ENCODE peak calls at places on chromosomes 12 and 14, in six cellular contexts. One of them, this sample, is unnamed.
A peak's percentile ranks its signal among the peaks of the same experiment; 100 is the strongest.

GRCh38 chr12:57904848-57905811 is 36.2 kb upstream of the ATP23 start:
- DNase-seq in cortex of kidney: no peak
- DNase-seq in non-pigmented ciliary epithelial cell: no peak
- DNase-seq in H54: peak; percentile 58
- DNase-seq in HuH-7.5: peak; percentile 59
- DNase-seq in PC-3: peak; percentile 95
- DNase-seq in this sample: peak; percentile 79

GRCh38 chr12:97368462-97369150 is 94.0 kb upstream of the RMST start:
- DNase-seq in non-pigmented ciliary epithelial cell: no peak
- DNase-seq in cortex of kidney: no peak
- DNase-seq in PC-3: no peak
- DNase-seq in H54: no peak
- DNase-seq in HuH-7.5: no peak
- DNase-seq in this sample: no peak

GRCh38 chr12:40016960-40017359 is 88.9 kb downstream of the SLC2A13 start:
- DNase-seq in HuH-7.5: no peak
- DNase-seq in non-pigmented ciliary epithelial cell: no peak
- DNase-seq in PC-3: peak; percentile 62
- DNase-seq in cortex of kidney: no peak
- DNase-seq in H54: no peak
- DNase-seq in this sample: no peak

GRCh38 chr12:24821691-24822090 is 127.2 kb downstream of the BCAT1 start:
- DNase-seq in PC-3: no peak
- DNase-seq in HuH-7.5: no peak
- DNase-seq in non-pigmented ciliary epithelial cell: no peak
- DNase-seq in cortex of kidney: no peak
- DNase-seq in H54: peak; percentile 12
- DNase-seq in this sample: no peak

GRCh38 chr14:37369446-37369845 is 171.7 kb downstream of the MIPOL1 start:
- DNase-seq in non-pigmented ciliary epithelial cell: no peak
- DNase-seq in HuH-7.5: no peak
- DNase-seq in cortex of kidney: no peak
- DNase-seq in PC-3: no peak
- DNase-seq in H54: no peak
- DNase-seq in this sample: no peak

GRCh38 chr14:23099212-23099861 is 4.0 kb downstream of the C14orf119 start:
- DNase-seq in HuH-7.5: no peak
- DNase-seq in cortex of kidney: no peak
- DNase-seq in H54: no peak
- DNase-seq in non-pigmented ciliary epithelial cell: no peak
- DNase-seq in PC-3: no peak
- DNase-seq in this sample: no peak

GRCh38 chr12:108517288-108518100 is 2.4 kb downstream of the FICD start:
- DNase-seq in PC-3: no peak
- DNase-seq in HuH-7.5: no peak
- DNase-seq in H54: no peak
- DNase-seq in non-pigmented ciliary epithelial cell: no peak
- DNase-seq in cortex of kidney: no peak
- DNase-seq in this sample: no peak

GRCh38 chr14:72478397-72479025 is 415.4 kb downstream of the DPF3 start:
- DNase-seq in H54: no peak
- DNase-seq in PC-3: no peak
- DNase-seq in cortex of kidney: no peak
- DNase-seq in non-pigmented ciliary epithelial cell: no peak
- DNase-seq in HuH-7.5: no peak
- DNase-seq in this sample: no peak

GRCh38 chr12:121209629-121210572 is at the start of gene P2RX4:
- DNase-seq in PC-3: peak; percentile 78
- DNase-seq in cortex of kidney: no peak
- DNase-seq in HuH-7.5: peak; percentile 78
- DNase-seq in non-pigmented ciliary epithelial cell: no peak
- DNase-seq in H54: peak; percentile 80
- DNase-seq in this sample: peak; percentile 71

GRCh38 chr12:109991586-109991985 is 4.6 kb downstream of the GIT2 start:
- DNase-seq in PC-3: no peak
- DNase-seq in cortex of kidney: no peak
- DNase-seq in HuH-7.5: no peak
- DNase-seq in non-pigmented ciliary epithelial cell: no peak
- DNase-seq in H54: no peak
- DNase-seq in this sample: no peak

GRCh38 chr12:1798734-1799067 is 21.7 kb upstream of the LRTM2 start:
- DNase-seq in H54: no peak
- DNase-seq in PC-3: no peak
- DNase-seq in cortex of kidney: no peak
- DNase-seq in non-pigmented ciliary epithelial cell: no peak
- DNase-seq in HuH-7.5: no peak
- DNase-seq in this sample: no peak

GRCh38 chr14:51846631-51847488 is 13.6 kb upstream of the GNG2 start:
- DNase-seq in non-pigmented ciliary epithelial cell: no peak
- DNase-seq in PC-3: no peak
- DNase-seq in H54: no peak
- DNase-seq in HuH-7.5: no peak
- DNase-seq in cortex of kidney: no peak
- DNase-seq in this sample: peak; percentile 18

GRCh38 chr14:77276959-77277358 is 6.0 kb upstream of the NGB start:
- DNase-seq in PC-3: no peak
- DNase-seq in HuH-7.5: no peak
- DNase-seq in cortex of kidney: no peak
- DNase-seq in H54: no peak
- DNase-seq in non-pigmented ciliary epithelial cell: no peak
- DNase-seq in this sample: no peak

GRCh38 chr12:118302053-118302452 is 70.7 kb downstream of the TAOK3 start:
- DNase-seq in HuH-7.5: no peak
- DNase-seq in non-pigmented ciliary epithelial cell: no peak
- DNase-seq in PC-3: peak; percentile 99
- DNase-seq in cortex of kidney: no peak
- DNase-seq in H54: peak; percentile 8
- DNase-seq in this sample: no peak

GRCh38 chr12:55932546-55932919 is 1.6 kb downstream of the DGKA start:
- DNase-seq in PC-3: no peak
- DNase-seq in HuH-7.5: peak; percentile 42
- DNase-seq in cortex of kidney: no peak
- DNase-seq in non-pigmented ciliary epithelial cell: no peak
- DNase-seq in H54: no peak
- DNase-seq in this sample: peak; percentile 7

GRCh38 chr12:105279460-105280056 is 43.6 kb upstream of the APPL2 start:
- DNase-seq in PC-3: no peak
- DNase-seq in HuH-7.5: no peak
- DNase-seq in cortex of kidney: no peak
- DNase-seq in non-pigmented ciliary epithelial cell: no peak
- DNase-seq in H54: no peak
- DNase-seq in this sample: no peak

This sample was measured in occipital lobe.